ENCODE peak calls at places on chromosomes 3 and 15, in six cellular contexts. L, N, I, T, O and M are unnamed samples.

GRCh38 chr3:123444023-123444422 is 4.9 kb downstream of the ADCY5 start:
- DNase-seq in T (no peak), L (peak; percentile 88), N (no peak), O (no peak), I (no peak), M (no peak)

GRCh38 chr3:40167958-40168357 is 141.5 kb upstream of the EIF1B start:
- DNase-seq in I (no peak), T (no peak), L (no peak), N (no peak), O (no peak), M (no peak)

GRCh38 chr3:77513541-77513940 is 473.6 kb downstream of the ROBO2 start:
- DNase-seq in I (no peak), L (no peak), T (no peak), O (no peak), N (no peak), M (no peak)

GRCh38 chr3:116453676-116454346 is 8.5 kb upstream of the LSAMP start:
- DNase-seq in I (no peak), N (no peak), L (no peak), T (no peak), O (no peak), M (no peak)

GRCh38 chr3:124780767-124781485 is 50.7 kb downstream of the UMPS start:
- DNase-seq in T (peak; percentile 50), I (peak; percentile 40), N (peak; percentile 83), L (peak; percentile 60), O (no peak), M (peak; percentile 33)

GRCh38 chr3:58164199-58164879 is 46.4 kb downstream of the DNASE1L3 start:
- DNase-seq in L (no peak), N (peak; percentile 85), O (no peak), T (no peak), I (peak; percentile 63), M (peak; percentile 51)

GRCh38 chr3:120284702-120285507 is at the start of gene GPR156:
- DNase-seq in T (no peak), O (no peak), N (no peak), I (no peak), L (no peak), M (no peak)

GRCh38 chr3:177430653-177431052 is 233.4 kb upstream of the TBL1XR1 start:
- DNase-seq in I (no peak), T (no peak), N (no peak), O (no peak), L (no peak), M (no peak)

GRCh38 chr15:62327386-62327785 is 162.3 kb upstream of the C2CD4B start:
- DNase-seq in T (no peak), I (no peak), N (no peak), O (no peak), L (no peak), M (no peak)

GRCh38 chr15:68652141-68652540 is 73.3 kb downstream of the CORO2B start:
- DNase-seq in I (no peak), N (peak; percentile 41), T (no peak), L (peak; percentile 89), O (no peak), M (no peak)

GRCh38 chr15:65336767-65337435 is 32.4 kb downstream of the RNU5B-1 start:
- DNase-seq in O (no peak), N (no peak), I (no peak), L (no peak), T (no peak), M (no peak)
- H3K27ac ChIP-seq in O (no peak overlapping the region), N (no peak overlapping the region), I (no peak overlapping the region), L (no peak overlapping the region), T (no peak overlapping the region), M (no peak overlapping the region)

GRCh38 chr15:91855684-91856553 is 2.4 kb downstream of the SLCO3A1 start:
- DNase-seq in O (no peak), I (peak; percentile 88), L (peak; percentile 34), N (no peak), T (peak; percentile 73), M (peak; percentile 14)
- H3K27ac ChIP-seq in O (no peak overlapping the region), I (peak overlapping the region; percentile 15), L (peak overlapping the region; percentile 6), N (peak overlapping the region; percentile 40), T (peak overlapping the region; percentile 27), M (no peak overlapping the region)

GRCh38 chr3:149581248-149581647 is 76.6 kb downstream of the WWTR1 start:
- DNase-seq in N (no peak), L (no peak), T (no peak), O (no peak), I (no peak), M (no peak)

GRCh38 chr3:149579838-149580542 is 77.8 kb downstream of the WWTR1 start:
- DNase-seq in N (no peak), O (no peak), L (no peak), I (no peak), T (no peak), M (no peak)

GRCh38 chr3:149582395-149582794 is 75.4 kb downstream of the WWTR1 start:
- DNase-seq in N (no peak), T (no peak), L (no peak), I (no peak), O (no peak), M (no peak)

GRCh38 chr3:149584236-149584635 is 73.6 kb downstream of the WWTR1 start:
- DNase-seq in I (no peak), L (no peak), T (no peak), N (no peak), O (no peak), M (peak; percentile 31)

GRCh38 chr3:149581681-149582349 is 76.0 kb downstream of the WWTR1 start:
- DNase-seq in N (no peak), T (no peak), O (no peak), I (no peak), L (peak; percentile 47), M (peak; percentile 18)
- H3K27ac ChIP-seq in N (peak overlapping the region; percentile 34), T (peak overlapping the region; percentile 46), O (no peak overlapping the region), I (no peak overlapping the region), L (no peak overlapping the region), M (no peak overlapping the region)

GRCh38 chr3:55654123-55654787 is 167.1 kb upstream of the WNT5A start:
- DNase-seq in O (no peak), N (no peak), T (no peak), L (no peak), I (no peak), M (no peak)
- H3K27ac ChIP-seq in O (no peak overlapping the region), N (no peak overlapping the region), T (no peak overlapping the region), L (no peak overlapping the region), I (no peak overlapping the region), M (no peak overlapping the region)

GRCh38 chr3:5192568-5193319 is 5.2 kb downstream of the EDEM1 start:
- DNase-seq in T (no peak), L (no peak), I (no peak), O (no peak), N (no peak), M (no peak)

GRCh38 chr3:5191555-5192304 is 4.2 kb downstream of the EDEM1 start:
- DNase-seq in T (no peak), I (no peak), N (no peak), O (no peak), L (no peak), M (no peak)

GRCh38 chr3:5188419-5189405 is 1.2 kb downstream of the EDEM1 start:
- DNase-seq in O (peak; percentile 79), L (no peak), T (peak; percentile 46), N (no peak), I (peak; percentile 65), M (no peak)

GRCh38 chr3:5187920-5188418 is 462 bp downstream of the EDEM1 start:
- DNase-seq in I (peak; percentile 44), T (peak; percentile 38), O (peak; percentile 49), L (no peak), N (peak; percentile 52), M (no peak)

DNA sequence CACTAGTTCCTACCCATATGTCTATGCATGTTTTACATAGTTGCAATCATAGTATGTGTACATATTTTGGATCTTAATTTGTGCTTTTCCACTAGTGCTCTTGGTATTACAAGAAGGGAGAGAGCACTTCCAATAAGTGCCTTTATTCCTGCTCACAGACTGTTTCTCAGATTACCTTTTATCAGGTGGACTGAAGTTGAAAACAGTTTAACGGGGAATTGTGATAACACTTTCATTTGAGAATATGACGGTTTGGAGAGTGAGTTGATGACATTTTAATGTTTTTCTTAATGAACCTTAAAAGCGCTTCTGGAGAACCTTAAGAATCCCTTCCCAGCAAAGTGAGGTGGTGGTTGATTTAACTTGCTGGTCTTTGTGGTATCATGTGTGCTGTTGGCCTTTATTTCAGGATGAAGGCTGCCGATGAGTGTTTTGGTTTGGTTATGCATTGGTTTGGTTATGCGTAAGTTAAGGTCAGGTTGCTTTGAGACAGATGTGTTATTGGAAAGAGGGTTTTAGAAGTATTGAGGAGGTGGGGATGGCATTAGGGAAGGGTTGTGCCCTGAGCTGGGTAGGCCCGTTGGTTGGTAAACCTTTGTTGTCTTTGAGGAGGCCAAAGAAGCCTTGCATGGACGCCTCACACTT is 2.8 kb downstream of the EDEM1 start:
- DNase-seq in I (no peak), L (no peak), N (no peak), O (peak; percentile 41), T (no peak), M (no peak)
- H3K27ac ChIP-seq in I (no peak overlapping the region), L (no peak overlapping the region), N (no peak overlapping the region), O (peak overlapping the region; percentile 98), T (no peak overlapping the region), M (no peak overlapping the region)

DNA sequence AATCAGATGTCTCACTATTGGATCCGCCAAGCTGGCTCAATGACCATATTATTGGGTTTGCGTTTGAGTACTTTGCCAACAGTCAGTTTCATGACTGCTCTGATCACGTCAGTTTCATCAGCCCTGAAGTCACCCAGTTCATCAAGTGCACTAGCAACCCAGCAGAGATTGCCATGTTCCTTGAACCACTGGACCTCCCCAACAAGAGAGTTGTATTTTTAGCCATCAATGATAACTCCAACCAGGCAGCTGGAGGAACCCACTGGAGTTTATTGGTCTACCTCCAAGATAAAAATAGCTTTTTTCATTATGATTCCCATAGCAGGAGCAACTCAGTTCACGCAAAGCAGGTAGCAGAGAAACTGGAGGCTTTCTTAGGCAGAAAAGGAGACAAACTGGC is 21.5 kb downstream of the SENP8 start:
- DNase-seq in N (no peak), T (no peak), L (no peak), I (no peak), O (no peak), M (no peak)
- H3K27ac ChIP-seq in N (peak overlapping the region; percentile 42), T (no peak overlapping the region), L (no peak overlapping the region), I (no peak overlapping the region), O (no peak overlapping the region), M (no peak overlapping the region)